ENCODE peak calls at places on chromosomes 7 and 10, in seven cellular contexts. Z, G, V, M, D, W and E are unnamed samples.
A peak's percentile ranks its signal among the peaks of the same experiment; 100 is the strongest.

GRCh38 chr10:73991846-73992245 is 6.1 kb upstream of the VCL start:
- ATAC-seq in Z (peak; percentile 100), G (peak; percentile 98), V (peak; percentile 78), M (peak; percentile 100), D (peak; percentile 100), W (peak; percentile 99), E (peak; percentile 92)

GRCh38 chr7:107596881-107597581 is 17.0 kb downstream of the BCAP29 start:
- ATAC-seq in Z (no peak), G (no peak), V (no peak), M (no peak), D (no peak), W (no peak), E (no peak)

GRCh38 chr7:105913947-105914346 is 37.5 kb upstream of the ATXN7L1 start:
- ATAC-seq in Z (no peak), G (no peak), V (no peak), M (no peak), D (no peak), W (no peak), E (no peak)

GRCh38 chr10:132394936-132395703 is 1.9 kb upstream of the PWWP2B start:
- ATAC-seq in Z (no peak), G (no peak), V (peak; percentile 2), M (no peak), D (no peak), W (no peak), E (no peak)

GRCh38 chr7:144812379-144813283 is 23.2 kb downstream of the TPK1 start:
- ATAC-seq in Z (peak; percentile 92), G (peak; percentile 95), V (peak; percentile 56), M (peak; percentile 98), D (peak; percentile 99), W (peak; percentile 91), E (peak; percentile 95)

GRCh38 chr7:96989241-96989858 is 16.0 kb upstream of the DLX6 start:
- ATAC-seq in Z (no peak), G (no peak), V (no peak), M (no peak), D (no peak), W (no peak), E (no peak)

GRCh38 chr10:60348982-60349381 is 40.7 kb downstream of the ANK3 start:
- ATAC-seq in Z (no peak), G (no peak), V (no peak), M (no peak), D (no peak), W (no peak), E (no peak)

GRCh38 chr10:69176823-69177222 is 3.2 kb upstream of the SUPV3L1 start:
- ATAC-seq in Z (no peak), G (no peak), V (no peak), M (no peak), D (no peak), W (no peak), E (no peak)

GRCh38 chr10:60446855-60447254 is 57.2 kb upstream of the ANK3 start:
- ATAC-seq in Z (no peak), G (peak; percentile 81), V (peak; percentile 81), M (no peak), D (no peak), W (peak; percentile 51), E (no peak)

GRCh38 chr10:44516941-44517340 is 132.0 kb upstream of the CXCL12 start:
- ATAC-seq in Z (no peak), G (no peak), V (no peak), M (no peak), D (no peak), W (no peak), E (no peak)

GRCh38 chr10:42990721-42991441 is 86.0 kb upstream of the RET start:
- ATAC-seq in Z (no peak), G (no peak), V (no peak), M (no peak), D (peak; percentile 39), W (no peak), E (no peak)

GRCh38 chr10:47048533-47048905 is 137.3 kb downstream of the PTPN20 start:
- ATAC-seq in Z (no peak), G (peak; percentile 62), V (no peak), M (no peak), D (no peak), W (peak; percentile 79), E (no peak)

GRCh38 chr7:114026486-114027089 is 107.8 kb upstream of the PPP1R3A start:
- ATAC-seq in Z (no peak), G (no peak), V (no peak), M (no peak), D (peak; percentile 70), W (no peak), E (no peak)

GRCh38 chr10:94439275-94439861 is 37.0 kb downstream of the TBC1D12 start:
- ATAC-seq in Z (no peak), G (no peak), V (peak; percentile 68), M (no peak), D (no peak), W (no peak), E (no peak)

GRCh38 chr10:75868601-75869000 is 437.2 kb downstream of the LRMDA start:
- ATAC-seq in Z (no peak), G (no peak), V (no peak), M (no peak), D (no peak), W (no peak), E (no peak)

GRCh38 chr7:5354460-5355279 is 69.0 kb downstream of the TNRC18 start:
- ATAC-seq in Z (peak; percentile 28), G (no peak), V (peak; percentile 84), M (no peak), D (peak; percentile 56), W (no peak), E (no peak)

GRCh38 chr7:156590212-156590611 is 50.4 kb upstream of the RNF32 start:
- ATAC-seq in Z (no peak), G (no peak), V (no peak), M (no peak), D (no peak), W (no peak), E (no peak)

GRCh38 chr10:35216303-35216905 is 89.8 kb downstream of the CREM start:
- ATAC-seq in Z (no peak), G (peak; percentile 58), V (peak; percentile 36), M (peak; percentile 57), D (no peak), W (peak; percentile 56), E (peak; percentile 68)

GRCh38 chr10:97490592-97490991 is 7.6 kb downstream of the MMS19 start:
- ATAC-seq in Z (no peak), G (no peak), V (peak; percentile 79), M (no peak), D (no peak), W (no peak), E (no peak)

GRCh38 chr7:158239290-158239981 is 348.2 kb downstream of the PTPRN2 start:
- ATAC-seq in Z (no peak), G (no peak), V (no peak), M (no peak), D (no peak), W (no peak), E (no peak)

GRCh38 chr7:534959-535358 is 15.3 kb upstream of the PDGFA start:
- ATAC-seq in Z (no peak), G (no peak), V (no peak), M (no peak), D (no peak), W (no peak), E (no peak)

GRCh38 chr10:7626283-7626682 is 40.5 kb downstream of the ITIH5 start:
- ATAC-seq in Z (no peak), G (no peak), V (no peak), M (no peak), D (no peak), W (no peak), E (no peak)

GRCh38 chr7:149863500-149863899 is 10.3 kb upstream of the ATP6V0E2 start:
- ATAC-seq in Z (no peak), G (no peak), V (no peak), M (no peak), D (no peak), W (no peak), E (no peak)

GRCh38 chr7:35971133-35971995 is 170.5 kb downstream of the SEPTIN7 start:
- ATAC-seq in Z (no peak), G (no peak), V (peak; percentile 77), M (peak; percentile 49), D (no peak), W (no peak), E (no peak)

GRCh38 chr7:2037805-2038635 is 194.7 kb downstream of the MAD1L1 start:
- ATAC-seq in Z (peak; percentile 67), G (peak; percentile 65), V (peak; percentile 78), M (peak; percentile 71), D (peak; percentile 60), W (peak; percentile 55), E (peak; percentile 67)

GRCh38 chr10:35950221-35950620 is 308.1 kb upstream of the FZD8 start:
- ATAC-seq in Z (no peak), G (no peak), V (no peak), M (no peak), D (no peak), W (no peak), E (no peak)

GRCh38 chr10:70186090-70186489 is 15.8 kb upstream of the SAR1A start:
- ATAC-seq in Z (no peak), G (no peak), V (no peak), M (no peak), D (no peak), W (no peak), E (no peak)

GRCh38 chr7:150324366-150324961 is 1.1 kb upstream of the ACTR3C start:
- ATAC-seq in Z (no peak), G (no peak), V (no peak), M (no peak), D (peak; percentile 18), W (no peak), E (no peak)

GRCh38 chr7:127667017-127667670 is 15.2 kb downstream of the SND1 start:
- ATAC-seq in Z (no peak), G (peak; percentile 84), V (no peak), M (no peak), D (no peak), W (peak; percentile 83), E (peak; percentile 90)

GRCh38 chr7:29841926-29842671 is 35.8 kb downstream of the WIPF3 start:
- ATAC-seq in Z (no peak), G (no peak), V (no peak), M (no peak), D (no peak), W (no peak), E (no peak)

GRCh38 chr10:131757285-131758058 is 143.3 kb upstream of the PPP2R2D start:
- ATAC-seq in Z (no peak), G (no peak), V (no peak), M (no peak), D (no peak), W (no peak), E (no peak)

GRCh38 chr10:116132716-116133420 is 140.1 kb downstream of the GFRA1 start:
- ATAC-seq in Z (no peak), G (no peak), V (no peak), M (no peak), D (no peak), W (no peak), E (no peak)

GRCh38 chr10:1538121-1538520 is 199.2 kb downstream of the ADARB2 start:
- ATAC-seq in Z (no peak), G (no peak), V (no peak), M (no peak), D (no peak), W (no peak), E (no peak)

GRCh38 chr10:14926722-14927416 is 27.0 kb downstream of the DCLRE1C start:
- ATAC-seq in Z (no peak), G (no peak), V (no peak), M (no peak), D (no peak), W (no peak), E (no peak)

GRCh38 chr10:15571570-15571969 is 148.2 kb downstream of the ITGA8 start:
- ATAC-seq in Z (no peak), G (no peak), V (no peak), M (no peak), D (no peak), W (no peak), E (no peak)

GRCh38 chr7:139708541-139708940 is 69.3 kb downstream of the HIPK2 start:
- ATAC-seq in Z (no peak), G (no peak), V (no peak), M (no peak), D (no peak), W (no peak), E (no peak)

GRCh38 chr10:112755446-112756117 is 194.5 kb upstream of the TCF7L2 start:
- ATAC-seq in Z (no peak), G (no peak), V (no peak), M (no peak), D (no peak), W (no peak), E (no peak)

GRCh38 chr10:102994551-102995295 is 76.6 kb downstream of the CNNM2 start:
- ATAC-seq in Z (peak; percentile 62), G (peak; percentile 66), V (no peak), M (peak; percentile 71), D (peak; percentile 29), W (peak; percentile 70), E (peak; percentile 42)